ENCODE peak calls at places on chromosomes 5 and 9, in ten cellular contexts. K, Y, C, P, Z, B, R, I, S and V are unnamed samples.
A peak's percentile ranks its signal among the peaks of the same experiment; 100 is the strongest.

GRCh38 chr5:149517461-149518122 is 33.6 kb downstream of the CSNK1A1 start:
- DNase-seq in K (no peak), Y (no peak), C (no peak), P (no peak), Z (no peak), B (no peak), R (no peak), I (peak; percentile 27), S (no peak), V (no peak)

GRCh38 chr9:111731916-111732315 is 62.8 kb downstream of the SHOC1 start:
- DNase-seq in K (no peak), Y (no peak), C (no peak), P (no peak), Z (no peak), B (no peak), R (peak; percentile 54), I (no peak), S (no peak), V (peak; percentile 47)

GRCh38 chr9:91515074-91515687 is 91.5 kb upstream of the NFIL3 start:
- DNase-seq in K (no peak), Y (peak; percentile 24), C (peak; percentile 44), P (peak; percentile 56), Z (no peak), B (no peak), R (peak; percentile 66), I (peak; percentile 75), S (peak; percentile 65), V (no peak)

GRCh38 chr9:21316860-21317259 is 11.7 kb upstream of the IFNA5 start:
- DNase-seq in K (no peak), Y (no peak), C (no peak), P (no peak), Z (no peak), B (no peak), R (no peak), I (no peak), S (no peak), V (no peak)

GRCh38 chr5:963673-964531 is 44.7 kb upstream of the NKD2 start:
- DNase-seq in K (no peak), Y (peak; percentile 68), C (peak; percentile 61), P (peak; percentile 76), Z (no peak), B (no peak), R (no peak), I (peak; percentile 76), S (no peak), V (no peak)

GRCh38 chr9:90985631-90986030 is 184.0 kb downstream of the SYK start:
- DNase-seq in K (no peak), Y (no peak), C (no peak), P (no peak), Z (no peak), B (no peak), R (no peak), I (no peak), S (no peak), V (peak; percentile 47)

GRCh38 chr5:151082976-151083651 is 2.3 kb upstream of the TNIP1 start:
- DNase-seq in K (peak; percentile 44), Y (no peak), C (no peak), P (no peak), Z (no peak), B (no peak), R (peak; percentile 66), I (no peak), S (no peak), V (peak; percentile 88)

GRCh38 chr5:2310946-2311345 is 428.2 kb upstream of the IRX4 start:
- DNase-seq in K (no peak), Y (no peak), C (no peak), P (no peak), Z (no peak), B (no peak), R (no peak), I (no peak), S (no peak), V (no peak)

GRCh38 chr5:19988447-19988846 is 447 bp upstream of the CDH18 start:
- DNase-seq in K (no peak), Y (no peak), C (no peak), P (no peak), Z (no peak), B (no peak), R (no peak), I (no peak), S (no peak), V (no peak)

GRCh38 chr5:170262061-170262764 is 29.4 kb downstream of the C5orf58 start:
- DNase-seq in K (no peak), Y (no peak), C (no peak), P (no peak), Z (no peak), B (no peak), R (no peak), I (no peak), S (no peak), V (no peak)

GRCh38 chr9:89648247-89649000 is 43.6 kb downstream of the GADD45G start:
- DNase-seq in K (no peak), Y (no peak), C (no peak), P (no peak), Z (no peak), B (no peak), R (no peak), I (no peak), S (no peak), V (no peak)

GRCh38 chr5:122264610-122265009 is 47.4 kb upstream of the SNCAIP start:
- DNase-seq in K (no peak), Y (no peak), C (no peak), P (no peak), Z (peak; percentile 11), B (no peak), R (no peak), I (no peak), S (no peak), V (no peak)

GRCh38 chr5:17046320-17046719 is 110.2 kb upstream of the MYO10 start:
- DNase-seq in K (no peak), Y (no peak), C (no peak), P (no peak), Z (no peak), B (no peak), R (peak; percentile 36), I (no peak), S (no peak), V (no peak)